ENCODE peak calls at places on chromosome 9, in nine cellular contexts. N is adrenal gland, B is GM23338, F is RPMI7951, I is T-helper 2 cell, Y is T1000, M is T47D, U is mesendoderm, C is endothelial cell. D is an unnamed sample.

GRCh38 chr9:103991698-103992097 is 102.4 kb upstream of the SMC2 start:
- DNase-seq in C (no peak), U (peak), Y (no peak), F (no peak), I (no peak), B (no peak), N (no peak), M (no peak), D (no peak)

GRCh38 chr9:136488247-136489214 is 5.7 kb upstream of the SEC16A start:
- DNase-seq in Y (peak), C (peak), I (peak), U (peak), F (peak), N (peak), M (peak), B (peak), D (no peak)

GRCh38 chr9:19162956-19163355 is 35.7 kb upstream of the PLIN2 start:
- DNase-seq in U (no peak), I (no peak), M (no peak), C (no peak), Y (no peak), N (peak), B (no peak), F (peak), D (no peak)

GRCh38 chr9:82531795-82532194 is 531.1 kb downstream of the RASEF start:
- DNase-seq in B (no peak), M (no peak), C (no peak), F (no peak), Y (no peak), I (no peak), U (peak), N (no peak), D (no peak)

GRCh38 chr9:94923333-94924089 is 197.0 kb downstream of the AOPEP start:
- DNase-seq in M (no peak), Y (no peak), U (no peak), C (no peak), B (no peak), N (no peak), I (no peak), F (no peak), D (no peak)

GRCh38 chr9:3323714-3324113 is 202.1 kb downstream of the RFX3 start:
- DNase-seq in C (no peak), B (no peak), Y (no peak), F (no peak), I (no peak), M (no peak), U (peak), N (no peak), D (no peak)

GRCh38 chr9:131714821-131715220 is 25.1 kb downstream of the RAPGEF1 start:
- DNase-seq in F (no peak), B (no peak), U (no peak), M (no peak), I (no peak), Y (no peak), C (no peak), N (no peak), D (no peak)

GRCh38 chr9:134228649-134229048 is 64.3 kb upstream of the RNU6ATAC start:
- DNase-seq in Y (no peak), B (no peak), M (no peak), I (no peak), C (no peak), U (no peak), F (no peak), N (no peak), D (no peak)

GRCh38 chr9:98808411-98808815 is 943 bp downstream of the GALNT12 start:
- DNase-seq in F (no peak), B (peak), U (no peak), N (no peak), Y (no peak), I (no peak), M (no peak), C (no peak), D (no peak)

GRCh38 chr9:100167176-100167575 is 68.1 kb downstream of the INVS start:
- DNase-seq in U (no peak), M (no peak), N (no peak), I (no peak), C (no peak), Y (no peak), F (no peak), B (no peak), D (no peak)

GRCh38 chr9:120531683-120532300 is 48.2 kb downstream of the CDK5RAP2 start:
- DNase-seq in I (no peak), C (peak), N (peak), U (peak), B (peak), M (peak), Y (no peak), F (peak), D (no peak)

GRCh38 chr9:842918-843468 is 1.5 kb downstream of the DMRT1 start:
- DNase-seq in U (peak), I (no peak), C (no peak), M (no peak), N (no peak), B (peak), Y (no peak), F (no peak), D (no peak)

GRCh38 chr9:101791938-101792337 is 53.5 kb upstream of the GRIN3A start:
- DNase-seq in M (peak), B (peak), I (no peak), F (peak), N (peak), C (peak), U (peak), Y (no peak), D (peak)

GRCh38 chr9:86434039-86434726 is 80.0 kb upstream of the TUT7 start:
- DNase-seq in I (no peak), N (peak), U (peak), Y (peak), F (peak), B (peak), M (peak), C (peak), D (no peak)

GRCh38 chr9:19788614-19789271 is at the start of gene SLC24A2:
- DNase-seq in N (no peak), F (no peak), M (no peak), U (peak), Y (no peak), I (no peak), B (peak), C (peak), D (no peak)

GRCh38 chr9:79060726-79061125 is 511.0 kb upstream of the TLE4 start:
- DNase-seq in Y (no peak), U (no peak), C (no peak), M (no peak), N (no peak), B (no peak), I (no peak), F (peak), D (no peak)

GRCh38 chr9:20593551-20593950 is 28.7 kb downstream of the MLLT3 start:
- DNase-seq in I (no peak), U (no peak), F (peak), B (no peak), Y (no peak), M (no peak), N (no peak), C (no peak), D (peak)

GRCh38 chr9:15293727-15294405 is 13.2 kb downstream of the TTC39B start:
- DNase-seq in U (no peak), I (no peak), F (no peak), N (no peak), Y (no peak), C (no peak), M (no peak), B (no peak), D (no peak)

GRCh38 chr9:129834489-129835127 is 467 bp downstream of the C9orf78 start:
- DNase-seq in B (no peak), N (peak), Y (no peak), U (no peak), I (no peak), F (peak), C (no peak), M (no peak), D (no peak)

GRCh38 chr9:31140316-31140715 is 1244.1 kb upstream of the ACO1 start:
- DNase-seq in M (no peak), F (no peak), Y (no peak), C (no peak), U (peak), N (no peak), B (peak), I (no peak), D (no peak)

GRCh38 chr9:127263244-127263643 is 1.3 kb upstream of the GARNL3 start:
- DNase-seq in M (no peak), Y (no peak), F (no peak), I (no peak), C (no peak), N (no peak), B (no peak), U (no peak), D (no peak)

GRCh38 chr9:101848485-101848919 is 110.1 kb upstream of the GRIN3A start:
- DNase-seq in I (no peak), U (no peak), B (no peak), Y (peak), N (no peak), F (no peak), M (no peak), C (no peak), D (peak)

GRCh38 chr9:110156902-110157301 is 51.1 kb downstream of the C9orf152 start:
- DNase-seq in N (peak), B (no peak), Y (peak), U (no peak), I (no peak), C (no peak), M (no peak), F (peak), D (peak)

GRCh38 chr9:127336086-127336485 is 60.9 kb upstream of the SLC2A8 start:
- DNase-seq in Y (no peak), C (no peak), B (no peak), U (no peak), I (no peak), M (no peak), N (no peak), F (peak), D (no peak)

GRCh38 chr9:17063535-17064135 is 71.2 kb upstream of the CNTLN start:
- DNase-seq in Y (no peak), C (peak), I (no peak), U (peak), N (peak), B (peak), M (no peak), F (peak), D (peak)